ENCODE peak calls at places on chromosomes 13 and 19, in four cellular contexts. One of them, this sample, is unnamed.

GRCh38 chr13:53266757-53267156 is 238.1 kb downstream of the OLFM4 start:
- DNase-seq in stomach: no peak
- DNase-seq in Kasumi-1: no peak
- DNase-seq in AG08396: no peak
- DNase-seq in this sample: no peak

GRCh38 chr19:55146648-55147218 is 2.3 kb downstream of the TNNT1 start:
- DNase-seq in stomach: no peak
- DNase-seq in Kasumi-1: peak; percentile 27
- DNase-seq in AG08396: no peak
- DNase-seq in this sample: no peak

GRCh38 chr13:28040977-28041376 is 52.5 kb upstream of the URAD start:
- DNase-seq in stomach: no peak
- DNase-seq in AG08396: no peak
- DNase-seq in Kasumi-1: no peak
- DNase-seq in this sample: no peak

GRCh38 chr13:98393873-98394272 is 183.0 kb downstream of the STK24 start:
- DNase-seq in stomach: no peak
- DNase-seq in Kasumi-1: no peak
- DNase-seq in AG08396: no peak
- DNase-seq in this sample: no peak

GRCh38 chr13:112521073-112521685 is 66.8 kb downstream of the TUBGCP3 start:
- DNase-seq in stomach: no peak
- DNase-seq in AG08396: peak; percentile 26
- DNase-seq in Kasumi-1: no peak
- DNase-seq in this sample: no peak

GRCh38 chr19:7550169-7550770 is 14.8 kb downstream of the PNPLA6 start:
- DNase-seq in stomach: no peak
- DNase-seq in AG08396: no peak
- DNase-seq in Kasumi-1: no peak
- DNase-seq in this sample: no peak

GRCh38 chr19:35745328-35746086 is at the start of the genes PSENEN and U2AF1L4:
- DNase-seq in Kasumi-1: peak; percentile 97
- DNase-seq in stomach: peak; percentile 98
- DNase-seq in AG08396: peak; percentile 95
- DNase-seq in this sample: peak; percentile 97

GRCh38 chr19:35513231-35513974 is at the start of gene DMKN:
- DNase-seq in AG08396: peak; percentile 77
- DNase-seq in Kasumi-1: no peak
- DNase-seq in stomach: no peak
- DNase-seq in this sample: no peak

GRCh38 chr13:106348032-106348431 is 187.4 kb downstream of the EFNB2 start:
- DNase-seq in Kasumi-1: no peak
- DNase-seq in AG08396: no peak
- DNase-seq in stomach: no peak
- DNase-seq in this sample: no peak

GRCh38 chr13:44142911-44143665 is 230.5 kb upstream of the SERP2 start:
- DNase-seq in Kasumi-1: no peak
- DNase-seq in AG08396: no peak
- DNase-seq in stomach: no peak
- DNase-seq in this sample: no peak

GRCh38 chr13:20130652-20131051 is 30.2 kb downstream of the GJA3 start:
- DNase-seq in AG08396: no peak
- DNase-seq in Kasumi-1: no peak
- DNase-seq in stomach: no peak
- DNase-seq in this sample: no peak

GRCh38 chr19:33621065-33621785 is 528 bp upstream of the CHST8 start:
- DNase-seq in stomach: no peak
- DNase-seq in AG08396: peak; percentile 33
- DNase-seq in Kasumi-1: no peak
- DNase-seq in this sample: no peak

This sample was measured in transverse colon.